ENCODE peak calls at places on chromosomes 4 and X, in four cellular contexts. M is IMR-90, A is brain microvascular endothelial cell, D is A549. Z is an unnamed sample.

GRCh38 chr4:86950835-86951525 is 16.2 kb downstream of the AFF1 start:
- DNase-seq in A (no peak), M (no peak), D (no peak), Z (no peak)

GRCh38 chr4:153211986-153212720 is 7.9 kb downstream of the TRIM2 start:
- DNase-seq in M (peak; percentile 77), A (peak; percentile 40), D (no peak), Z (no peak)

GRCh38 chr4:177596035-177596434 is 153.8 kb upstream of the AGA start:
- DNase-seq in M (peak; percentile 85), A (peak; percentile 79), D (peak; percentile 62), Z (no peak)

GRCh38 chr4:144709793-144710525 is 64.0 kb downstream of the HHIP start:
- DNase-seq in D (peak; percentile 10), M (peak; percentile 66), A (peak; percentile 79), Z (no peak)

GRCh38 chr4:42152507-42153504 is at the start of gene BEND4:
- DNase-seq in D (no peak), M (no peak), A (no peak), Z (no peak)

GRCh38 chr4:108166441-108167315 is 2.1 kb downstream of the LEF1 start:
- DNase-seq in M (no peak), A (no peak), D (no peak), Z (no peak)

GRCh38 chrX:45888518-45888917 is 656.7 kb downstream of the ZNF674 start:
- DNase-seq in A (no peak), D (no peak), M (no peak), Z (no peak)

GRCh38 chr4:126969360-126969759 is 663.4 kb upstream of the INTU start:
- DNase-seq in M (no peak), A (no peak), D (no peak), Z (no peak)

GRCh38 chrX:41655631-41656030 is 33.1 kb upstream of the GPR34 start:
- DNase-seq in M (peak; percentile 61), A (no peak), D (no peak), Z (no peak)

GRCh38 chrX:11597479-11597878 is 68.2 kb downstream of the ARHGAP6 start:
- DNase-seq in M (no peak), D (no peak), A (peak; percentile 15), Z (no peak)

GRCh38 chr4:118361192-118361591 is 8.4 kb upstream of the PRSS12 start:
- DNase-seq in D (no peak), M (no peak), A (no peak), Z (no peak)

GRCh38 chrX:72048515-72049455 is 82.9 kb downstream of the RTL5 start:
- DNase-seq in M (no peak), A (no peak), D (no peak), Z (no peak)

GRCh38 chrX:152915541-152916241 is 17.8 kb downstream of the ZNF185 start:
- DNase-seq in M (peak; percentile 79), D (peak; percentile 51), A (peak; percentile 65), Z (no peak)

GRCh38 chr4:15541941-15542340 is 72.3 kb downstream of the CC2D2A start:
- DNase-seq in A (no peak), D (no peak), M (no peak), Z (no peak)

GRCh38 chrX:129545408-129545807 is 5.3 kb downstream of the OCRL start:
- DNase-seq in A (no peak), D (no peak), M (no peak), Z (no peak)

GRCh38 chrX:55008571-55009358 is 8.6 kb downstream of the APEX2 start:
- DNase-seq in M (peak; percentile 4), D (no peak), A (no peak), Z (peak; percentile 36)

GRCh38 chr4:108058685-108059440 is 69.2 kb downstream of the HADH start:
- DNase-seq in A (peak; percentile 14), M (peak; percentile 70), D (no peak), Z (peak; percentile 75)

GRCh38 chr4:102678107-102678506 is 82.7 kb downstream of the MANBA start:
- DNase-seq in D (no peak), M (no peak), A (no peak), Z (no peak)

GRCh38 chrX:110743679-110744340 is 51.8 kb downstream of the CHRDL1 start:
- DNase-seq in M (peak; percentile 2), A (no peak), D (no peak), Z (peak; percentile 44)

GRCh38 chr4:78809928-78810835 is 34.0 kb downstream of the BMP2K start:
- DNase-seq in M (no peak), D (no peak), A (no peak), Z (no peak)

GRCh38 chr4:155319506-155319905 is 57.3 kb downstream of the MAP9 start:
- DNase-seq in M (no peak), D (no peak), A (no peak), Z (no peak)

GRCh38 chr4:156251373-156252065 is 297.9 kb upstream of the CTSO start:
- DNase-seq in A (no peak), D (no peak), M (no peak), Z (no peak)

GRCh38 chr4:121827851-121828250 is 4.2 kb upstream of the CCNA2 start:
- DNase-seq in M (peak; percentile 64), D (peak; percentile 2), A (no peak), Z (no peak)

GRCh38 chr4:16439003-16439402 is 212.7 kb upstream of the TAPT1 start:
- DNase-seq in D (no peak), M (peak; percentile 43), A (peak; percentile 13), Z (no peak)

GRCh38 chr4:60757986-60758385 is 442.1 kb upstream of the ADGRL3 start:
- DNase-seq in A (no peak), D (no peak), M (peak; percentile 38), Z (no peak)

GRCh38 chr4:5930456-5930855 is 37.6 kb upstream of the CRMP1 start:
- DNase-seq in A (no peak), D (no peak), M (no peak), Z (no peak)

GRCh38 chr4:184503869-184504300 is 29.5 kb upstream of the IRF2 start:
- DNase-seq in M (peak; percentile 20), D (no peak), A (peak; percentile 9), Z (no peak)

GRCh38 chrX:40260123-40260751 is 162.5 kb upstream of the BCOR start:
- DNase-seq in A (no peak), D (no peak), M (no peak), Z (no peak)

GRCh38 chr4:79042079-79042674 is 102.9 kb upstream of the PAQR3 start:
- DNase-seq in D (no peak), M (peak; percentile 22), A (peak; percentile 43), Z (no peak)

GRCh38 chr4:29153642-29154041 is 1566.5 kb upstream of the PCDH7 start:
- DNase-seq in D (no peak), M (no peak), A (no peak), Z (no peak)

GRCh38 chr4:113358784-113359183 is 309.3 kb downstream of the ANK2 start:
- DNase-seq in A (no peak), M (no peak), D (no peak), Z (no peak)

GRCh38 chr4:113356452-113356851 is 307.0 kb downstream of the ANK2 start:
- DNase-seq in D (no peak), A (no peak), M (no peak), Z (no peak)

GRCh38 chr4:113350576-113350975 is 301.1 kb downstream of the ANK2 start:
- DNase-seq in D (no peak), M (no peak), A (no peak), Z (no peak)

DNA sequence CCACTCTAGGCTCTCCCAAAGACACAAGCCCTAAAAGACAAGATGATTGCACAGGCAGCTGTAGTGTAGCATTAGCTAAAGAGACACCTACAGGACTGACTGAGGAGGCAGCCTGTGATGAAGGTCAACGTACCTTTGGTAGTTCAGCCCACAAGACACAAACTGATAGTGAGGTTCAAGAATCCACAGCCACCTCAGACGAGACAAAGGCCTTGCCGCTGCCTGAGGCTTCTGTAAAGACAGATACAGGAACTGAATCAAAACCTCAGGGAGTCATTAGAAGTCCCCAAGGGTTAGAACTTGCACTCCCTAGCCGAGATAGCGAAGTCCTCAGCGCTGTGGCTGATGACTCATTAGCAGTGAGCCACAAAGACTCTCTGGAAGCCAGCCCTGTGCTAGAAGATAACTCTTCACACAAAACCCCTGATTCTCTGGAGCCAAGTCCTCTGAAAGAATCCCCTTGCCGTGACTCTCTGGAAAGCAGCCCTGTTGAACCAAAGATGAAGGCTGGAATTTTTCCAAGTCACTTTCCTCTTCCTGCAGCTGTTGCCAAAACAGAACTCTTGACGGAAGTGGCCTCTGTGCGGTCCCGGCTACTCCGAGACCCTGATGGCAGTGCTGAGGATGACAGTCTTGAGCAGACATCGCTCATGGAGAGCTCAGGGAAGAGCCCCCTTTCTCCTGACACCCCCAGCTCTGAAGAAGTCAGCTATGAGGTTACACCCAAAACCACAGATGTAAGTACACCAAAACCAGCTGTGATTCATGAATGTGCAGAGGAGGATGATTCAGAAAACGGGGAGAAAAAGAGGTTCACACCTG is 306.3 kb downstream of the ANK2 start:
- DNase-seq in M (peak; percentile 90), D (no peak), A (peak; percentile 94), Z (no peak)
- H3K4me3 ChIP-seq in M (no peak overlapping the region), D (no peak overlapping the region), A (peak overlapping the region; percentile 9), Z (no peak overlapping the region)

GRCh38 chr4:48602222-48602621 is 112.2 kb downstream of the ZAR1 start:
- DNase-seq in A (peak; percentile 56), M (peak; percentile 75), D (no peak), Z (peak; percentile 11)
- TF ChIP-seq CTCF in A (no peak), M (no peak), D (no peak), Z (no peak)

GRCh38 chr4:163332526-163333405 is at the start of gene NPY1R:
- DNase-seq in A (peak; percentile 82), D (peak; percentile 58), M (peak; percentile 73), Z (peak; percentile 9)
- H3K4me3 ChIP-seq in A (peak within 1 kb of the TSS; percentile 66), D (peak within 1 kb of the TSS; percentile 56), M (peak within 1 kb of the TSS; percentile 46), Z (peak within 1 kb of the TSS; percentile 43)

GRCh38 chr4:46329118-46329976 is 60.6 kb downstream of the GABRA2 start:
- DNase-seq in A (no peak), D (no peak), M (peak; percentile 61), Z (no peak)
- TF ChIP-seq CTCF in A (peak; percentile 57), D (no peak), M (peak; percentile 60), Z (no peak)

GRCh38 chr4:4387531-4388311 is 819 bp downstream of the NSG1 start:
- DNase-seq in M (no peak), A (no peak), D (no peak), Z (no peak)
- H3K4me3 ChIP-seq in M (peak overlapping the region; percentile 59), A (peak overlapping the region; percentile 9), D (peak overlapping the region; percentile 53), Z (no peak overlapping the region)